ENCODE peak calls at places on chromosomes 16 and 17, in seven cellular contexts. W, H, L, T, B, G and I are unnamed samples.

GRCh38 chr17:27888945-27889344 is 4.2 kb downstream of the LYRM9 start:
- DNase-seq in W (no peak), H (no peak), L (no peak), T (peak; percentile 53), B (peak; percentile 69), G (no peak), I (peak; percentile 47)

GRCh38 chr17:81020767-81021497 is 14.0 kb upstream of the BAIAP2 start:
- DNase-seq in W (peak; percentile 50), H (no peak), L (no peak), T (no peak), B (no peak), G (peak; percentile 46), I (no peak)

GRCh38 chr16:85174871-85175723 is 62.8 kb upstream of the CIBAR2 start:
- DNase-seq in W (no peak), H (no peak), L (no peak), T (no peak), B (no peak), G (no peak), I (no peak)

GRCh38 chr17:40582328-40582901 is 17.1 kb upstream of the CCR7 start:
- DNase-seq in W (no peak), H (peak; percentile 99), L (no peak), T (no peak), B (no peak), G (no peak), I (peak; percentile 100)

GRCh38 chr17:43524945-43525575 is 21.1 kb downstream of the ETV4 start:
- DNase-seq in W (no peak), H (no peak), L (no peak), T (no peak), B (no peak), G (no peak), I (no peak)

GRCh38 chr16:79261461-79261860 is 339.1 kb downstream of the MAF start:
- DNase-seq in W (peak; percentile 45), H (no peak), L (no peak), T (peak; percentile 29), B (peak; percentile 21), G (peak; percentile 28), I (peak; percentile 19)

GRCh38 chr16:9061358-9061813 is 30.1 kb upstream of the HAPSTR1 start:
- DNase-seq in W (no peak), H (no peak), L (no peak), T (no peak), B (no peak), G (peak; percentile 30), I (no peak)

GRCh38 chr16:78048319-78048718 is 26.0 kb downstream of the CLEC3A start:
- DNase-seq in W (no peak), H (no peak), L (no peak), T (no peak), B (no peak), G (no peak), I (no peak)

GRCh38 chr17:41185001-41185400 is 290 bp upstream of the KRTAP4-1 start:
- DNase-seq in W (no peak), H (no peak), L (no peak), T (no peak), B (no peak), G (no peak), I (no peak)

GRCh38 chr17:57603978-57604377 is 141.1 kb downstream of the CCDC182 start:
- DNase-seq in W (no peak), H (peak; percentile 79), L (no peak), T (no peak), B (no peak), G (no peak), I (no peak)

GRCh38 chr16:79717324-79717848 is 116.8 kb upstream of the MAF start:
- DNase-seq in W (no peak), H (no peak), L (no peak), T (no peak), B (no peak), G (peak; percentile 62), I (no peak)

GRCh38 chr17:34110315-34110714 is 144.8 kb upstream of the CCL2 start:
- DNase-seq in W (no peak), H (no peak), L (no peak), T (no peak), B (no peak), G (peak; percentile 54), I (no peak)

GRCh38 chr16:4882261-4882632 is 35.0 kb downstream of the UBN1 start:
- DNase-seq in W (no peak), H (no peak), L (no peak), T (no peak), B (no peak), G (peak; percentile 73), I (no peak)

GRCh38 chr17:82892869-82893565 is 53.2 kb upstream of the ZNF750 start:
- DNase-seq in W (no peak), H (no peak), L (no peak), T (no peak), B (no peak), G (no peak), I (no peak)

GRCh38 chr16:88020513-88020885 is 69.3 kb downstream of the BANP start:
- DNase-seq in W (no peak), H (no peak), L (no peak), T (no peak), B (no peak), G (no peak), I (no peak)

GRCh38 chr17:14780116-14780515 is 479.2 kb downstream of the HS3ST3B1 start:
- DNase-seq in W (no peak), H (no peak), L (no peak), T (no peak), B (no peak), G (no peak), I (no peak)

GRCh38 chr16:22926105-22926751 is 112.3 kb downstream of the HS3ST2 start:
- DNase-seq in W (no peak), H (no peak), L (no peak), T (no peak), B (no peak), G (peak; percentile 21), I (no peak)
- TF ChIP-seq JUND in W (no peak), H (no peak), L (no peak), T (no peak), B (no peak), G (no peak), I (no peak)

DNA sequence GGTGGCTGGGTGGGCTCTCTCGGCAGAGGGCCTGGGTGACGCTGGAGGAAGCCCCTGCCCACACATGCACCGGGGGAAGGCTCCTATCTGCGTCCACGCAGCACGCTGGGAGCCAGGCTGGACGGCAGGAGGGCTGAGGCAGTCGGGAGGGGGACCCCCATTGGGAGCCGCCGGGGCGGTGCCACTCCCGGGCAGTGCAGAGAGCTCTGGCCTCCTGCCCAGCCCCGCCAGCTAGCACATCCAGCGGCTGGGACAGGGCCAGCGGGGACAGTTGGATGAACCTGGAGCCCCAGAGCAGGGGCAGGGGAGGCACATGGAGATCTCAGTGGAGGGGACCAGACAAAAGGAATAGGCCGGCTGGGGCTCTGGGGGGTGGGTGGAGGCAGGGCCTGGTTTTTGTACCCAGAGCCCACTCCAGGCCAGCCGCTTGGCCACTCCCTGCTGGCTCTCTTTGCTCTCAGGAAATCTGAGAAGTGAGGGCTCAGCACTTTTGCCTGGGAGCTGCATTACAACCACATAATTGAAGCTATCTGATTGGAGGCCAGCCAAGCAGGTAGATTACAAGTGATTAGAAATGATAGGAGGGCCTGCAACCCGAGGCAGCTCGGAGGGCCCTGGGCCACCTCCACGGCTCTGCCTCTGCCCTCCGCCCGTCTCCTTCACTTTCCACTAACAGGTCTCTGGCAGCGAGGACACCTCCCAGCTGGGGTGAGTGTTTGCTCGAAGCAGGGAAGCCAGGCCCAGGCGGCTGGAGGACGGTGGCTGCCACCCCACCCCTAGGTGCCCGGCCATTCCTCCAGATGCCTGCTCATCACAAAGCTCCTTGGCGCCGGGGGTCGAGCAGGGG is 40.1 kb downstream of the ENGASE start:
- DNase-seq in W (no peak), H (no peak), L (no peak), T (no peak), B (no peak), G (peak; percentile 97), I (peak; percentile 73)
- TF ChIP-seq JUND in W (no peak), H (no peak), L (no peak), T (no peak), B (no peak), G (no peak), I (no peak)

GRCh38 chr17:59397316-59398073 is 66.0 kb downstream of the YPEL2 start:
- DNase-seq in W (no peak), H (no peak), L (no peak), T (no peak), B (no peak), G (no peak), I (no peak)
- TF ChIP-seq JUND in W (no peak), H (no peak), L (no peak), T (no peak), B (no peak), G (no peak), I (no peak)

DNA sequence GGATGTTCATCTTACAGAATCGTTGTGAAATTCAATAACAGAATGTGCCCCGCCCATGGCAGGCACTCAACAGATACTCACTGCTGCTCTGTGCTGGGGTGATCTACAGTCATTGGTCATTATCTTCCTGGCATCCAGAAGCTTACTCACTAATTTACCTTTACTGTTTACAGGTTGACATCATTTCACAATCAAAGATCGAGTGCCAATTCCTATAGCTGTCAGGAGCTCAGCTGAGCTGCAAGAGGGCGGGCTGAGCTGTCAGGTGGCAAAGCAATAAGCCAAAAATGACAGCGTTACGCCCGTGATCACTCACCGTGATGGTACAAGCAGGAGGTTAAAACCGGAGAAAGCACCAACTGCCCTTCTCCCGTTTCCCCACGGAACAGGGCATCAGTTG is 51.2 kb downstream of the LITAF start:
- DNase-seq in W (no peak), H (no peak), L (no peak), T (no peak), B (peak; percentile 39), G (no peak), I (no peak)
- TF ChIP-seq JUND in W (no peak), H (no peak), L (no peak), T (no peak), B (no peak), G (no peak), I (no peak)

DNA sequence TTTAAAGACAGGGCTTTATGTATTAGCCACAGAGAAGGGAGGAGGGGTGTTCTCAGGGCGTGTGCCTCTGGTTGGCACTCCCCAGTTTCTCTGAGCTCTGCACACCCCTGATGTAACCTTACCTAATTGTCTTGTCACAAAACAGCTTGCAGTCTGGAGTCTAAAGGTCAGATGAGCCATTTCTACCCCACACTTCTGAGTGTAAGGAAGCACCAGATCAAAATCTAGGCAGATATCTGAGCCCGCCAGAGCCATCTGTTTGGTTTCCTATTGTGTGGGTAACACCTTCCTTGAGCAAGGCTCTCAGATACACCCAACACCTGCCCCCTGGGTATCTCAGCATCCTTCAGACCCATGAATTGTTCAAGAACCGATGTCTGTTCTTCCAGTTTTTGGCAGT is 15.5 kb downstream of the CDH1 start:
- DNase-seq in W (peak; percentile 55), H (no peak), L (no peak), T (no peak), B (peak; percentile 40), G (no peak), I (no peak)
- TF ChIP-seq JUND in W (no peak), H (no peak), L (no peak), T (no peak), B (no peak), G (no peak), I (no peak)